ENCODE peak calls at places on chromosomes 6 and 20, in six cellular contexts. O is H9, I is right atrium auricular region, T is endothelial cell, L is PC-3, J is fibroblast of pulmonary artery. C is an unnamed sample.

GRCh38 chr6:54053893-54054391 is 57.3 kb upstream of the MLIP start:
- DNase-seq in O (no peak), I (no peak), T (no peak), L (peak; percentile 73), J (peak; percentile 93), C (no peak)

GRCh38 chr6:105210932-105211531 is 31.2 kb upstream of the POPDC3 start:
- DNase-seq in O (no peak), I (no peak), T (no peak), L (no peak), J (no peak), C (no peak)

GRCh38 chr6:64930664-64931063 is 776.4 kb downstream of the EYS start:
- DNase-seq in O (no peak), I (no peak), T (no peak), L (no peak), J (no peak), C (no peak)

GRCh38 chr6:44198684-44199083 is 18.0 kb upstream of the MYMX start:
- DNase-seq in O (no peak), I (no peak), T (no peak), L (no peak), J (no peak), C (no peak)

GRCh38 chr6:136077834-136078576 is 172.1 kb downstream of the MTFR2 start:
- DNase-seq in O (no peak), I (no peak), T (no peak), L (peak; percentile 33), J (peak; percentile 93), C (no peak)

GRCh38 chr20:17875106-17875980 is 93.3 kb downstream of the SNX5 start:
- DNase-seq in O (no peak), I (peak; percentile 83), T (no peak), L (peak; percentile 71), J (peak; percentile 92), C (no peak)

GRCh38 chr6:1636971-1637871 is 27.5 kb downstream of the FOXC1 start:
- DNase-seq in O (no peak), I (no peak), T (no peak), L (peak; percentile 78), J (no peak), C (no peak)

GRCh38 chr20:42721923-42722322 is 467.8 kb downstream of the PTPRT start:
- DNase-seq in O (no peak), I (no peak), T (no peak), L (no peak), J (no peak), C (no peak)

GRCh38 chr20:60512436-60512835 is 554.2 kb downstream of the CDH26 start:
- DNase-seq in O (peak; percentile 39), I (no peak), T (no peak), L (peak; percentile 5), J (peak; percentile 1), C (no peak)

GRCh38 chr6:45105170-45105820 is 222.8 kb upstream of the RUNX2 start:
- DNase-seq in O (no peak), I (no peak), T (no peak), L (peak; percentile 7), J (no peak), C (no peak)

GRCh38 chr6:42344756-42345155 is 107.0 kb downstream of the TRERF1 start:
- DNase-seq in O (no peak), I (no peak), T (no peak), L (no peak), J (no peak), C (no peak)

GRCh38 chr6:150016324-150017185 is 8.8 kb downstream of the RAET1L start:
- DNase-seq in O (no peak), I (no peak), T (peak; percentile 51), L (peak; percentile 84), J (peak; percentile 77), C (peak; percentile 62)

GRCh38 chr20:24819331-24819965 is 129.6 kb upstream of the CST7 start:
- DNase-seq in O (no peak), I (no peak), T (no peak), L (no peak), J (no peak), C (no peak)

GRCh38 chr20:16175322-16175721 is 397.9 kb downstream of the KIF16B start:
- DNase-seq in O (no peak), I (no peak), T (no peak), L (no peak), J (no peak), C (no peak)

GRCh38 chr6:51350308-51350904 is 531.7 kb downstream of the TFAP2B start:
- DNase-seq in O (no peak), I (no peak), T (no peak), L (peak; percentile 45), J (no peak), C (peak; percentile 11)

GRCh38 chr20:36467076-36467999 is 74.0 kb upstream of the MYL9 start:
- DNase-seq in O (no peak), I (peak; percentile 76), T (no peak), L (peak; percentile 56), J (no peak), C (peak; percentile 61)

GRCh38 chr20:21518292-21518991 is 4.6 kb upstream of the NKX2-2 start:
- DNase-seq in O (peak; percentile 29), I (no peak), T (no peak), L (no peak), J (no peak), C (peak; percentile 25)

GRCh38 chr6:56594699-56595098 is 48.0 kb downstream of the DST start:
- DNase-seq in O (no peak), I (no peak), T (no peak), L (no peak), J (no peak), C (no peak)

GRCh38 chr6:119096683-119097310 is 18.3 kb upstream of the FAM184A start:
- DNase-seq in O (no peak), I (peak; percentile 86), T (peak; percentile 40), L (no peak), J (peak; percentile 82), C (no peak)

GRCh38 chr6:30781697-30782424 is 37.5 kb upstream of the IER3 start:
- DNase-seq in O (no peak), I (peak; percentile 98), T (no peak), L (peak; percentile 99), J (peak; percentile 100), C (no peak)

GRCh38 chr6:85660181-85660611 is 17.5 kb upstream of the SYNCRIP start:
- DNase-seq in O (no peak), I (no peak), T (no peak), L (peak; percentile 5), J (peak; percentile 86), C (no peak)

GRCh38 chr20:25254986-25255680 is 7.2 kb downstream of the PYGB start:
- DNase-seq in O (peak; percentile 47), I (peak; percentile 76), T (no peak), L (no peak), J (no peak), C (no peak)

GRCh38 chr20:48440916-48441315 is 386.9 kb downstream of the PREX1 start:
- DNase-seq in O (no peak), I (no peak), T (no peak), L (no peak), J (no peak), C (no peak)

GRCh38 chr20:58711266-58712051 is 18.9 kb downstream of the NPEPL1 start:
- DNase-seq in O (peak; percentile 22), I (peak; percentile 50), T (peak; percentile 2), L (no peak), J (no peak), C (no peak)

GRCh38 chr6:149593443-149593842 is 27.3 kb downstream of the GINM1 start:
- DNase-seq in O (no peak), I (no peak), T (no peak), L (no peak), J (no peak), C (no peak)

GRCh38 chr20:62543470-62544302 is 67.9 kb upstream of the GATA5 start:
- DNase-seq in O (no peak), I (no peak), T (no peak), L (no peak), J (no peak), C (no peak)

GRCh38 chr6:36127462-36128016 is 2.8 kb upstream of the MAPK13 start:
- DNase-seq in O (no peak), I (peak; percentile 79), T (no peak), L (peak; percentile 64), J (peak; percentile 89), C (no peak)

GRCh38 chr20:24672181-24672880 is 202.9 kb downstream of the SYNDIG1 start:
- DNase-seq in O (no peak), I (no peak), T (no peak), L (peak; percentile 64), J (no peak), C (no peak)

GRCh38 chr20:17663040-17663399 is 19.0 kb downstream of the RRBP1 start:
- DNase-seq in O (no peak), I (no peak), T (no peak), L (no peak), J (no peak), C (no peak)

GRCh38 chr20:46539113-46539512 is 11.3 kb downstream of the OCSTAMP start:
- DNase-seq in O (no peak), I (no peak), T (no peak), L (no peak), J (no peak), C (no peak)
- TF ChIP-seq CTCF in O (peak; percentile 65), I (no peak), T (peak; percentile 47), L (no peak), J (peak; percentile 5), C (no peak)

GRCh38 chr6:165987483-165988305 is 180.0 kb downstream of the TBXT start:
- DNase-seq in O (peak; percentile 71), I (peak; percentile 90), T (peak; percentile 51), L (no peak), J (peak; percentile 98), C (no peak)
- TF ChIP-seq CTCF in O (no peak), I (no peak), T (no peak), L (no peak), J (no peak), C (no peak)

GRCh38 chr20:50055524-50056083 is 57.3 kb downstream of the UBE2V1 start:
- DNase-seq in O (no peak), I (no peak), T (no peak), L (no peak), J (no peak), C (no peak)
- TF ChIP-seq CTCF in O (no peak), I (no peak), T (no peak), L (no peak), J (no peak), C (no peak)

GRCh38 chr6:138402833-138403187 is 1.2 kb upstream of the HEBP2 start:
- DNase-seq in O (no peak), I (no peak), T (no peak), L (no peak), J (no peak), C (no peak)

GRCh38 chr6:138401960-138402832 is 1.8 kb upstream of the HEBP2 start:
- DNase-seq in O (no peak), I (no peak), T (no peak), L (no peak), J (no peak), C (no peak)

GRCh38 chr6:138403801-138404665 is at the start of gene HEBP2:
- DNase-seq in O (peak; percentile 99), I (peak; percentile 93), T (peak; percentile 92), L (peak; percentile 89), J (peak; percentile 82), C (peak; percentile 92)

GRCh38 chr6:138404666-138405337 is 779 bp downstream of the HEBP2 start:
- DNase-seq in O (no peak), I (no peak), T (no peak), L (peak; percentile 8), J (no peak), C (no peak)

DNA sequence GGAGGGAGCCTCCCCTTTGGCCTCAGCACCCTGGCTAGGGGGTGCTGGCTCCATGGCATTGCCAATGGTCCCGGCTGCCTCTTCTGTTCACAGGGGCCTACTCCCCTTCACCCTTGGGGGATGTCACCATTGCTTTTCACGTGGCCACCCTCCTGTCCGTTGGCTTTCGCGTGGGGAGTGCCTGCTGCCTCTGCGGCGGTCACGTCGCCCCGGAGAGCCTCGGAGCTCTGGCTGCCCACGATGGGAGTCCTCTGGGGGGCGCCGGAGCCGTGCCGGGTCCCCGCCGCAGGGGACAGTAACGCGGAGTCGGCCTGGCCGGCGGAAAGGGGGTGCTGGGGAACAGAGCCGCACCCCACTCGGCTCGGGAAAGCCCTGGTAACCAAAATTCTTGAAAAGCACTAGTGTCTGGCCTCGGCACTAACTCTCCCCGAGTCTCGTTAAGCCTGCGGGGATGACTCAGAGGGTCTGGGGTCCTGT is 661 bp upstream of the HEBP2 start:
- DNase-seq in O (peak; percentile 51), I (no peak), T (peak; percentile 52), L (no peak), J (peak; percentile 20), C (peak; percentile 60)
- TF ChIP-seq CTCF in O (peak; percentile 18), I (no peak), T (no peak), L (peak; percentile 34), J (no peak), C (peak; percentile 47)